ENCODE peak calls at places on chromosomes 16 and 17, in six cellular contexts. D is ELF-1, C is nephron progenitor cell, W is anterior cingulate cortex, V is NCI-H1105, E is GM19239. I is an unnamed sample.

GRCh38 chr16:1258218-1258587 is 2.3 kb downstream of the TPSD1 start:
- DNase-seq in D (no peak), C (no peak), W (no peak), V (no peak), E (no peak), I (no peak)

GRCh38 chr17:70476368-70476767 is 307.0 kb downstream of the KCNJ2 start:
- DNase-seq in D (no peak), C (no peak), W (no peak), V (no peak), E (no peak), I (no peak)

GRCh38 chr17:73657473-73658116 is 13.3 kb upstream of the SDK2 start:
- DNase-seq in D (peak; percentile 89), C (peak; percentile 77), W (no peak), V (no peak), E (no peak), I (peak; percentile 90)

GRCh38 chr17:41511130-41511529 is 5.7 kb upstream of the KRT13 start:
- DNase-seq in D (no peak), C (no peak), W (no peak), V (no peak), E (no peak), I (no peak)

GRCh38 chr16:4743217-4743897 is 9.0 kb downstream of the DNAAF8 start:
- DNase-seq in D (peak; percentile 15), C (no peak), W (no peak), V (no peak), E (no peak), I (no peak)

GRCh38 chr16:66519482-66519881 is 30.4 kb downstream of the TK2 start:
- DNase-seq in D (no peak), C (no peak), W (no peak), V (no peak), E (no peak), I (no peak)

GRCh38 chr16:48499822-48500440 is 110.0 kb downstream of the N4BP1 start:
- DNase-seq in D (no peak), C (no peak), W (no peak), V (peak; percentile 65), E (no peak), I (no peak)

GRCh38 chr16:86578499-86579267 is at the start of gene FOXL1:
- DNase-seq in D (peak; percentile 54), C (peak; percentile 58), W (no peak), V (no peak), E (no peak), I (peak; percentile 84)

GRCh38 chr17:82120148-82120547 is 22.1 kb upstream of the FASN start:
- DNase-seq in D (no peak), C (no peak), W (no peak), V (no peak), E (no peak), I (peak; percentile 61)

GRCh38 chr16:69482410-69482951 is 58.1 kb downstream of the CYB5B start:
- DNase-seq in D (no peak), C (no peak), W (peak; percentile 49), V (peak; percentile 56), E (no peak), I (no peak)

GRCh38 chr16:86189934-86190333 is 291.0 kb downstream of the IRF8 start:
- DNase-seq in D (no peak), C (no peak), W (no peak), V (no peak), E (no peak), I (no peak)

GRCh38 chr17:43337684-43338428 is 60.9 kb upstream of the ARL4D start:
- DNase-seq in D (no peak), C (no peak), W (no peak), V (no peak), E (no peak), I (no peak)

GRCh38 chr17:46841561-46842379 is 9.6 kb upstream of the WNT9B start:
- DNase-seq in D (peak; percentile 71), C (peak; percentile 80), W (no peak), V (no peak), E (no peak), I (peak; percentile 78)

GRCh38 chr16:58121132-58121531 is 8.0 kb downstream of the CFAP20 start:
- DNase-seq in D (no peak), C (no peak), W (no peak), V (no peak), E (no peak), I (peak; percentile 44)

GRCh38 chr17:39058524-39058923 is 91.3 kb upstream of the FBXO47 start:
- DNase-seq in D (no peak), C (no peak), W (no peak), V (no peak), E (no peak), I (peak; percentile 45)

GRCh38 chr17:29145289-29146058 is 34.7 kb downstream of the MYO18A start:
- DNase-seq in D (peak; percentile 86), C (peak; percentile 54), W (no peak), V (peak; percentile 41), E (no peak), I (peak; percentile 93)

GRCh38 chr16:35258381-35258780 is 1799.0 kb downstream of the TP53TG3F start:
- DNase-seq in D (no peak), C (no peak), W (no peak), V (no peak), E (no peak), I (no peak)

GRCh38 chr16:30786936-30787612 is at the start of gene ZNF629:
- DNase-seq in D (peak; percentile 77), C (peak; percentile 77), W (peak; percentile 50), V (peak; percentile 57), E (peak; percentile 66), I (peak; percentile 79)

GRCh38 chr17:78269893-78270490 is 38.6 kb downstream of the TMEM235 start:
- DNase-seq in D (no peak), C (no peak), W (no peak), V (no peak), E (no peak), I (no peak)

GRCh38 chr16:88842308-88842756 is 14.4 kb downstream of the GALNS start:
- DNase-seq in D (no peak), C (no peak), W (no peak), V (no peak), E (no peak), I (no peak)

GRCh38 chr17:77727216-77727615 is 231.3 kb upstream of the TNRC6C start:
- DNase-seq in D (no peak), C (no peak), W (no peak), V (no peak), E (no peak), I (peak; percentile 40)

GRCh38 chr16:66619534-66620418 is 15.3 kb downstream of the CMTM3 start:
- DNase-seq in D (peak; percentile 56), C (no peak), W (no peak), V (no peak), E (no peak), I (no peak)